ENCODE peak calls at places on chromosomes 5 and 9, in four cellular contexts. One of them, this sample, is unnamed.

GRCh38 chr9:75788006-75788634 is 102.4 kb upstream of the PCSK5 start:
- DNase-seq in H7: no peak
- DNase-seq in stimulated activated naive B cell treated with anti-CD40 and anti-IgM and Interleukin-4, amounts not matched to agents 10 μg/mL and 1 μg/mL and 100 μg/mL, for 72 hours: no peak
- DNase-seq in psoas muscle: peak
- DNase-seq in this sample: no peak

GRCh38 chr9:69425402-69425801 is 100.4 kb downstream of the ENTREP1 start:
- DNase-seq in H7: no peak
- DNase-seq in psoas muscle: no peak
- DNase-seq in stimulated activated naive B cell treated with anti-CD40 and anti-IgM and Interleukin-4, amounts not matched to agents 10 μg/mL and 1 μg/mL and 100 μg/mL, for 72 hours: no peak
- DNase-seq in this sample: no peak

GRCh38 chr9:27373851-27374250 is 76.9 kb upstream of the EQTN start:
- DNase-seq in psoas muscle: no peak
- DNase-seq in H7: no peak
- DNase-seq in stimulated activated naive B cell treated with anti-CD40 and anti-IgM and Interleukin-4, amounts not matched to agents 10 μg/mL and 1 μg/mL and 100 μg/mL, for 72 hours: no peak
- DNase-seq in this sample: no peak

GRCh38 chr9:91905958-91906585 is 44.0 kb downstream of the ROR2 start:
- DNase-seq in stimulated activated naive B cell treated with anti-CD40 and anti-IgM and Interleukin-4, amounts not matched to agents 10 μg/mL and 1 μg/mL and 100 μg/mL, for 72 hours: no peak
- DNase-seq in H7: no peak
- DNase-seq in psoas muscle: no peak
- DNase-seq in this sample: peak

GRCh38 chr9:114002986-114003740 is 74.9 kb downstream of the AMBP start:
- DNase-seq in stimulated activated naive B cell treated with anti-CD40 and anti-IgM and Interleukin-4, amounts not matched to agents 10 μg/mL and 1 μg/mL and 100 μg/mL, for 72 hours: no peak
- DNase-seq in H7: no peak
- DNase-seq in psoas muscle: no peak
- DNase-seq in this sample: no peak

GRCh38 chr9:4614627-4615026 is 47.5 kb upstream of the PLPP6 start:
- DNase-seq in stimulated activated naive B cell treated with anti-CD40 and anti-IgM and Interleukin-4, amounts not matched to agents 10 μg/mL and 1 μg/mL and 100 μg/mL, for 72 hours: no peak
- DNase-seq in psoas muscle: no peak
- DNase-seq in H7: no peak
- DNase-seq in this sample: no peak

GRCh38 chr5:65672787-65673186 is 48.0 kb downstream of the SHLD3 start:
- DNase-seq in psoas muscle: no peak
- DNase-seq in stimulated activated naive B cell treated with anti-CD40 and anti-IgM and Interleukin-4, amounts not matched to agents 10 μg/mL and 1 μg/mL and 100 μg/mL, for 72 hours: no peak
- DNase-seq in H7: no peak
- DNase-seq in this sample: no peak

GRCh38 chr5:129670944-129671343 is 77.0 kb upstream of the MINAR2 start:
- DNase-seq in H7: no peak
- DNase-seq in psoas muscle: no peak
- DNase-seq in stimulated activated naive B cell treated with anti-CD40 and anti-IgM and Interleukin-4, amounts not matched to agents 10 μg/mL and 1 μg/mL and 100 μg/mL, for 72 hours: no peak
- DNase-seq in this sample: no peak

GRCh38 chr5:65213921-65214525 is 267.7 kb downstream of the ADAMTS6 start:
- DNase-seq in H7: peak
- DNase-seq in stimulated activated naive B cell treated with anti-CD40 and anti-IgM and Interleukin-4, amounts not matched to agents 10 μg/mL and 1 μg/mL and 100 μg/mL, for 72 hours: no peak
- DNase-seq in psoas muscle: no peak
- DNase-seq in this sample: peak

GRCh38 chr5:132074772-132075718 is 1.5 kb downstream of the CSF2 start:
- DNase-seq in H7: no peak
- DNase-seq in psoas muscle: peak
- DNase-seq in stimulated activated naive B cell treated with anti-CD40 and anti-IgM and Interleukin-4, amounts not matched to agents 10 μg/mL and 1 μg/mL and 100 μg/mL, for 72 hours: no peak
- DNase-seq in this sample: no peak

GRCh38 chr5:141330299-141331080 is at the start of gene PCDHGA1:
- DNase-seq in H7: no peak
- DNase-seq in psoas muscle: no peak
- DNase-seq in stimulated activated naive B cell treated with anti-CD40 and anti-IgM and Interleukin-4, amounts not matched to agents 10 μg/mL and 1 μg/mL and 100 μg/mL, for 72 hours: no peak
- DNase-seq in this sample: no peak

GRCh38 chr9:17807670-17808282 is 228.9 kb downstream of the SH3GL2 start:
- DNase-seq in stimulated activated naive B cell treated with anti-CD40 and anti-IgM and Interleukin-4, amounts not matched to agents 10 μg/mL and 1 μg/mL and 100 μg/mL, for 72 hours: no peak
- DNase-seq in psoas muscle: no peak
- DNase-seq in H7: no peak
- DNase-seq in this sample: peak

GRCh38 chr5:160129841-160130240 is 10.6 kb upstream of the PWWP2A start:
- DNase-seq in psoas muscle: no peak
- DNase-seq in stimulated activated naive B cell treated with anti-CD40 and anti-IgM and Interleukin-4, amounts not matched to agents 10 μg/mL and 1 μg/mL and 100 μg/mL, for 72 hours: no peak
- DNase-seq in H7: no peak
- DNase-seq in this sample: no peak

GRCh38 chr9:32424616-32425015 is 40.2 kb downstream of the ACO1 start:
- DNase-seq in stimulated activated naive B cell treated with anti-CD40 and anti-IgM and Interleukin-4, amounts not matched to agents 10 μg/mL and 1 μg/mL and 100 μg/mL, for 72 hours: no peak
- DNase-seq in H7: no peak
- DNase-seq in psoas muscle: no peak
- DNase-seq in this sample: no peak

GRCh38 chr5:122151640-122152039 is 22.3 kb downstream of the ZNF474 start:
- DNase-seq in H7: no peak
- DNase-seq in psoas muscle: no peak
- DNase-seq in stimulated activated naive B cell treated with anti-CD40 and anti-IgM and Interleukin-4, amounts not matched to agents 10 μg/mL and 1 μg/mL and 100 μg/mL, for 72 hours: no peak
- DNase-seq in this sample: no peak

GRCh38 chr5:95403996-95404395 is 12.8 kb downstream of the FAM81B start:
- DNase-seq in H7: no peak
- DNase-seq in psoas muscle: no peak
- DNase-seq in stimulated activated naive B cell treated with anti-CD40 and anti-IgM and Interleukin-4, amounts not matched to agents 10 μg/mL and 1 μg/mL and 100 μg/mL, for 72 hours: no peak
- DNase-seq in this sample: no peak

GRCh38 chr5:140365282-140365681 is 5.3 kb downstream of the SLC4A9 start:
- DNase-seq in psoas muscle: no peak
- DNase-seq in stimulated activated naive B cell treated with anti-CD40 and anti-IgM and Interleukin-4, amounts not matched to agents 10 μg/mL and 1 μg/mL and 100 μg/mL, for 72 hours: no peak
- DNase-seq in H7: no peak
- DNase-seq in this sample: no peak

GRCh38 chr5:173925449-173926071 is 37.4 kb downstream of the CPEB4 start:
- DNase-seq in psoas muscle: no peak
- DNase-seq in H7: no peak
- DNase-seq in stimulated activated naive B cell treated with anti-CD40 and anti-IgM and Interleukin-4, amounts not matched to agents 10 μg/mL and 1 μg/mL and 100 μg/mL, for 72 hours: peak
- DNase-seq in this sample: peak

GRCh38 chr5:334903-335739 is 13.6 kb downstream of the AHRR start:
- DNase-seq in H7: no peak
- DNase-seq in stimulated activated naive B cell treated with anti-CD40 and anti-IgM and Interleukin-4, amounts not matched to agents 10 μg/mL and 1 μg/mL and 100 μg/mL, for 72 hours: no peak
- DNase-seq in psoas muscle: no peak
- DNase-seq in this sample: no peak

GRCh38 chr9:123997665-123998277 is 13.8 kb upstream of the LHX2 start:
- DNase-seq in H7: peak
- DNase-seq in stimulated activated naive B cell treated with anti-CD40 and anti-IgM and Interleukin-4, amounts not matched to agents 10 μg/mL and 1 μg/mL and 100 μg/mL, for 72 hours: peak
- DNase-seq in psoas muscle: peak
- DNase-seq in this sample: peak

GRCh38 chr5:164051745-164052144 is 546.3 kb downstream of the MAT2B start:
- DNase-seq in H7: no peak
- DNase-seq in psoas muscle: no peak
- DNase-seq in stimulated activated naive B cell treated with anti-CD40 and anti-IgM and Interleukin-4, amounts not matched to agents 10 μg/mL and 1 μg/mL and 100 μg/mL, for 72 hours: no peak
- DNase-seq in this sample: no peak

GRCh38 chr5:157172408-157172807 is 6.3 kb upstream of the GARIN3 start:
- DNase-seq in H7: no peak
- DNase-seq in psoas muscle: no peak
- DNase-seq in stimulated activated naive B cell treated with anti-CD40 and anti-IgM and Interleukin-4, amounts not matched to agents 10 μg/mL and 1 μg/mL and 100 μg/mL, for 72 hours: peak
- DNase-seq in this sample: no peak

GRCh38 chr5:463952-464351 is 21.0 kb downstream of the EXOC3 start:
- DNase-seq in stimulated activated naive B cell treated with anti-CD40 and anti-IgM and Interleukin-4, amounts not matched to agents 10 μg/mL and 1 μg/mL and 100 μg/mL, for 72 hours: peak
- DNase-seq in H7: no peak
- DNase-seq in psoas muscle: peak
- DNase-seq in this sample: no peak

GRCh38 chr9:127612993-127613954 is 1.2 kb downstream of the STXBP1 start:
- DNase-seq in psoas muscle: peak
- DNase-seq in stimulated activated naive B cell treated with anti-CD40 and anti-IgM and Interleukin-4, amounts not matched to agents 10 μg/mL and 1 μg/mL and 100 μg/mL, for 72 hours: no peak
- DNase-seq in H7: peak
- DNase-seq in this sample: peak

GRCh38 chr5:55469838-55470237 is 64.9 kb downstream of the PLPP1 start:
- DNase-seq in stimulated activated naive B cell treated with anti-CD40 and anti-IgM and Interleukin-4, amounts not matched to agents 10 μg/mL and 1 μg/mL and 100 μg/mL, for 72 hours: no peak
- DNase-seq in H7: no peak
- DNase-seq in psoas muscle: no peak
- DNase-seq in this sample: no peak

GRCh38 chr9:81737871-81738507 is 48.6 kb upstream of the TLE1 start:
- DNase-seq in psoas muscle: no peak
- DNase-seq in stimulated activated naive B cell treated with anti-CD40 and anti-IgM and Interleukin-4, amounts not matched to agents 10 μg/mL and 1 μg/mL and 100 μg/mL, for 72 hours: no peak
- DNase-seq in H7: no peak
- DNase-seq in this sample: no peak

GRCh38 chr5:19987594-19988345 is at the start of gene CDH18:
- DNase-seq in psoas muscle: peak
- DNase-seq in H7: peak
- DNase-seq in stimulated activated naive B cell treated with anti-CD40 and anti-IgM and Interleukin-4, amounts not matched to agents 10 μg/mL and 1 μg/mL and 100 μg/mL, for 72 hours: no peak
- DNase-seq in this sample: no peak

GRCh38 chr5:126208691-126209090 is 214.5 kb upstream of the GRAMD2B start:
- DNase-seq in H7: no peak
- DNase-seq in psoas muscle: no peak
- DNase-seq in stimulated activated naive B cell treated with anti-CD40 and anti-IgM and Interleukin-4, amounts not matched to agents 10 μg/mL and 1 μg/mL and 100 μg/mL, for 72 hours: no peak
- DNase-seq in this sample: no peak

GRCh38 chr5:59588922-59589321 is 304.6 kb downstream of the PDE4D start:
- DNase-seq in H7: no peak
- DNase-seq in stimulated activated naive B cell treated with anti-CD40 and anti-IgM and Interleukin-4, amounts not matched to agents 10 μg/mL and 1 μg/mL and 100 μg/mL, for 72 hours: no peak
- DNase-seq in psoas muscle: no peak
- DNase-seq in this sample: no peak

GRCh38 chr5:82796643-82797416 is 280.4 kb downstream of the TMEM167A start:
- DNase-seq in stimulated activated naive B cell treated with anti-CD40 and anti-IgM and Interleukin-4, amounts not matched to agents 10 μg/mL and 1 μg/mL and 100 μg/mL, for 72 hours: no peak
- DNase-seq in psoas muscle: no peak
- DNase-seq in H7: peak
- DNase-seq in this sample: no peak

GRCh38 chr5:173303878-173304590 is 24.2 kb downstream of the STC2 start:
- DNase-seq in H7: peak
- DNase-seq in psoas muscle: no peak
- DNase-seq in stimulated activated naive B cell treated with anti-CD40 and anti-IgM and Interleukin-4, amounts not matched to agents 10 μg/mL and 1 μg/mL and 100 μg/mL, for 72 hours: no peak
- DNase-seq in this sample: no peak

GRCh38 chr5:123367739-123368138 is 55.5 kb downstream of the CEP120 start:
- DNase-seq in stimulated activated naive B cell treated with anti-CD40 and anti-IgM and Interleukin-4, amounts not matched to agents 10 μg/mL and 1 μg/mL and 100 μg/mL, for 72 hours: no peak
- DNase-seq in H7: no peak
- DNase-seq in psoas muscle: no peak
- DNase-seq in this sample: no peak

GRCh38 chr5:115869256-115869655 is 27.5 kb downstream of the AP3S1 start:
- DNase-seq in psoas muscle: no peak
- DNase-seq in stimulated activated naive B cell treated with anti-CD40 and anti-IgM and Interleukin-4, amounts not matched to agents 10 μg/mL and 1 μg/mL and 100 μg/mL, for 72 hours: no peak
- DNase-seq in H7: no peak
- DNase-seq in this sample: no peak

GRCh38 chr5:180468732-180469585 is 25.2 kb upstream of the CNOT6 start:
- DNase-seq in psoas muscle: no peak
- DNase-seq in stimulated activated naive B cell treated with anti-CD40 and anti-IgM and Interleukin-4, amounts not matched to agents 10 μg/mL and 1 μg/mL and 100 μg/mL, for 72 hours: no peak
- DNase-seq in H7: peak
- DNase-seq in this sample: no peak

GRCh38 chr9:38018964-38019602 is 49.9 kb downstream of the SHB start:
- DNase-seq in H7: no peak
- DNase-seq in stimulated activated naive B cell treated with anti-CD40 and anti-IgM and Interleukin-4, amounts not matched to agents 10 μg/mL and 1 μg/mL and 100 μg/mL, for 72 hours: no peak
- DNase-seq in psoas muscle: no peak
- DNase-seq in this sample: no peak

GRCh38 chr5:112338681-112339337 is 80.3 kb downstream of the EPB41L4A start:
- DNase-seq in H7: no peak
- DNase-seq in psoas muscle: no peak
- DNase-seq in stimulated activated naive B cell treated with anti-CD40 and anti-IgM and Interleukin-4, amounts not matched to agents 10 μg/mL and 1 μg/mL and 100 μg/mL, for 72 hours: no peak
- DNase-seq in this sample: no peak

This sample was measured in mucosa of descending colon.